ENCODE peak calls at places on chromosomes 2 and 18, in five cellular contexts. B is cardiac fibroblast; U is stimulated activated CD4-positive, alpha-beta T cell treated with anti-CD3 and anti-CD28 coated beads, Interleukin-12 subunit alpha, Interleukin-12 subunit beta, amount 100 ng/mL, for 4 hours; C is trophoblast cell; P is stimulated activated CD8-positive, alpha-beta memory T cell treated with anti-CD3 and anti-CD28 coated beads, Interleukin-12 subunit alpha, Interleukin-12 subunit beta, amount 100 ng/mL, for 4 hours. X is an unnamed sample.

GRCh38 chr18:79496978-79497637 is 101.4 kb downstream of the NFATC1 start:
- DNase-seq in C (no peak), U (no peak), B (peak; percentile 88), P (no peak), X (no peak)

GRCh38 chr2:62314291-62314690 is 118.4 kb downstream of the B3GNT2 start:
- DNase-seq in C (no peak), B (no peak), U (no peak), P (no peak), X (no peak)

GRCh38 chr2:64165696-64166095 is 21.5 kb upstream of the PELI1 start:
- DNase-seq in C (no peak), U (no peak), B (peak; percentile 16), P (no peak), X (no peak)

GRCh38 chr18:33201509-33201926 is 239.0 kb downstream of the CCDC178 start:
- DNase-seq in U (no peak), P (no peak), B (peak; percentile 21), C (peak; percentile 5), X (no peak)

GRCh38 chr2:218867900-218868299 is 8.3 kb downstream of the WNT6 start:
- DNase-seq in P (no peak), B (no peak), C (no peak), U (no peak), X (no peak)

GRCh38 chr2:15941970-15942710 is 1.8 kb downstream of the MYCN start:
- DNase-seq in B (no peak), P (no peak), C (peak; percentile 52), U (peak; percentile 5), X (no peak)

GRCh38 chr2:218375212-218375611 is 6.9 kb upstream of the SLC11A1 start:
- DNase-seq in B (peak; percentile 85), U (no peak), P (no peak), C (no peak), X (no peak)

GRCh38 chr2:126720031-126720368 is 64.0 kb downstream of the GYPC start:
- DNase-seq in P (no peak), U (no peak), B (no peak), C (peak; percentile 3), X (no peak)

GRCh38 chr18:72828601-72829000 is 39.2 kb downstream of the NETO1 start:
- DNase-seq in U (no peak), B (no peak), C (no peak), P (no peak), X (no peak)

GRCh38 chr2:12091201-12091806 is 344.9 kb downstream of the LPIN1 start:
- DNase-seq in U (no peak), P (no peak), C (peak; percentile 43), B (peak; percentile 32), X (no peak)

GRCh38 chr18:76670564-76671288 is 151.6 kb upstream of the ZNF236 start:
- DNase-seq in P (no peak), U (no peak), B (peak; percentile 28), C (no peak), X (no peak)

GRCh38 chr2:212494413-212495020 is 44.1 kb downstream of the ERBB4 start:
- DNase-seq in U (no peak), P (no peak), C (no peak), B (no peak), X (no peak)

X was measured in activated T-cell treated with anti-CD3 and anti-CD28 coated beads for 4 hours.